ENCODE peak calls at places on chromosome 15, in eight cellular contexts. T is endothelial cell, X is tibial artery, V is brain microvascular endothelial cell, L is fibroblast of the aortic adventitia, P is heart right ventricle, E is uterus, Q is foreskin fibroblast. R is an unnamed sample.

GRCh38 chr15:70264014-70264492 is 166.3 kb upstream of the TLE3 start:
- DNase-seq in T (no peak), X (no peak), V (no peak), L (peak), P (no peak), E (peak), Q (peak), R (no peak)

GRCh38 chr15:63593705-63594671 is 3.2 kb upstream of the FBXL22 start:
- DNase-seq in T (no peak), X (no peak), V (no peak), L (no peak), P (no peak), E (no peak), Q (peak), R (no peak)

GRCh38 chr15:72375846-72376581 is at the start of gene HEXA:
- DNase-seq in T (peak), X (peak), V (peak), L (peak), P (peak), E (peak), Q (peak), R (peak)

GRCh38 chr15:31598620-31599019 is 272.0 kb downstream of the KLF13 start:
- DNase-seq in T (no peak), X (no peak), V (no peak), L (no peak), P (no peak), E (no peak), Q (no peak), R (no peak)

GRCh38 chr15:71186971-71187960 is 72.0 kb downstream of the THSD4 start:
- DNase-seq in T (no peak), X (no peak), V (no peak), L (no peak), P (no peak), E (no peak), Q (no peak), R (no peak)

GRCh38 chr15:100763764-100764750 is 115.6 kb upstream of the ALDH1A3 start:
- DNase-seq in T (no peak), X (peak), V (peak), L (no peak), P (no peak), E (peak), Q (peak), R (no peak)

GRCh38 chr15:28264166-28264565 is 57.8 kb downstream of the HERC2 start:
- DNase-seq in T (no peak), X (no peak), V (no peak), L (no peak), P (no peak), E (no peak), Q (no peak), R (no peak)

GRCh38 chr15:62896969-62897486 is 145.5 kb upstream of the TPM1 start:
- DNase-seq in T (no peak), X (peak), V (peak), L (peak), P (peak), E (peak), Q (peak), R (no peak)

GRCh38 chr15:47750740-47751262 is 33.5 kb downstream of the SEMA6D start:
- DNase-seq in T (no peak), X (no peak), V (no peak), L (no peak), P (no peak), E (no peak), Q (no peak), R (no peak)

GRCh38 chr15:35206060-35206675 is 121.1 kb upstream of the NANOGP8 start:
- DNase-seq in T (peak), X (no peak), V (peak), L (peak), P (no peak), E (no peak), Q (peak), R (no peak)

GRCh38 chr15:71753346-71753745 is 57.0 kb upstream of the NR2E3 start:
- DNase-seq in T (no peak), X (no peak), V (peak), L (peak), P (no peak), E (no peak), Q (peak), R (no peak)

GRCh38 chr15:90716317-90716975 is 700 bp upstream of the BLM start:
- DNase-seq in T (no peak), X (no peak), V (no peak), L (peak), P (no peak), E (no peak), Q (peak), R (no peak)

GRCh38 chr15:31324739-31325431 is 1.8 kb upstream of the KLF13 start:
- DNase-seq in T (no peak), X (no peak), V (no peak), L (no peak), P (no peak), E (no peak), Q (no peak), R (no peak)

GRCh38 chr15:51782357-51782896 is 31.0 kb downstream of the TMOD2 start:
- DNase-seq in T (no peak), X (no peak), V (no peak), L (peak), P (no peak), E (no peak), Q (no peak), R (no peak)
- TF ChIP-seq CTCF in T (no peak), X (no peak), V (peak), L (peak), P (peak), E (no peak), Q (no peak), R (no peak)

GRCh38 chr15:80695911-80696651 is 971 bp downstream of the ABHD17C start:
- DNase-seq in T (no peak), X (peak), V (no peak), L (peak), P (peak), E (peak), Q (peak), R (peak)
- TF ChIP-seq CTCF in T (no peak), X (peak), V (peak), L (peak), P (peak), E (no peak), Q (peak), R (no peak)

DNA sequence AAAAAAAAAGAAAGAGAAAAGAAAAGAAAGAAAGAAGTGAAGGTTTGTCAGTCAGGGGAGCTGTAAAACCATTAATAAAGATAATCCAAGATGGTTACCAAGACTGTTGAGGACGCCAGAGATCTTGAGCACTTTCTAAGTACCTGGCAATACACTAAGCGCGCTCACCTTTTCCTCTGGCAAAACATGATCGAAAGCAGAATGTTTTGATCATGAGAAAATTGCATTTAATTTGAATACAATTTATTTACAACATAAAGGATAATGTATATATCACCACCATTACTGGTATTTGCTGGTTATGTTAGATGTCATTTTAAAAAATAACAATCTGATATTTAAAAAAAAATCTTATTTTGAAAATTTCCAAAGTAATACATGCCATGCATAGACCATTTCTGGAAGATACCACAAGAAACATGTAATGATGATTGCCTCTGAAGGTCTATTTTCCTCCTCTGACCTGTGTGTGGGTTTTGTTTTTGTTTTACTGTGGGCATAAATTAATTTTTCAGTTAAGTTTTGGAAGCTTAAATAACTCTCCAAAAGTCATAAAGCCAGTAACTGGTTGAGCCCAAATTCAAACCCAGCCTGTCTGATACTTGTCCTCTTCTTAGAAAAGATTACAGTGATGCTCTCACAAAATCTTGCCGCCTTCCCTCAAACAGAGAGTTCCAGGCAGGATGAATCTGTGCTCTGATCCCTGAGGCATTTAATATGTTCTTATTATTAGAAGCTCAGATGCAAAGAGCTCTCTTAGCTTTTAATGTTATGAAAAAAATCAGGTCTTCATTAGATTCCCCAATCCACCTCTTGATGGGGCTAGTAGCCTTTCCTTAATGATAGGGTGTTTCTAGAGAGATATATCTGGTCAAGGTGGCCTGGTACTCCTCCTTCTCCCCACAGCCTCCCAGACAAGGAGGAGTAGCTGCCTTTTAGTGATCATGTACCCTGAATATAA is 2.0 kb downstream of the B2M start:
- DNase-seq in T (no peak), X (no peak), V (no peak), L (peak), P (no peak), E (no peak), Q (peak), R (no peak)
- TF ChIP-seq CTCF in T (no peak), X (no peak), V (peak), L (peak), P (peak), E (no peak), Q (peak), R (no peak)

DNA sequence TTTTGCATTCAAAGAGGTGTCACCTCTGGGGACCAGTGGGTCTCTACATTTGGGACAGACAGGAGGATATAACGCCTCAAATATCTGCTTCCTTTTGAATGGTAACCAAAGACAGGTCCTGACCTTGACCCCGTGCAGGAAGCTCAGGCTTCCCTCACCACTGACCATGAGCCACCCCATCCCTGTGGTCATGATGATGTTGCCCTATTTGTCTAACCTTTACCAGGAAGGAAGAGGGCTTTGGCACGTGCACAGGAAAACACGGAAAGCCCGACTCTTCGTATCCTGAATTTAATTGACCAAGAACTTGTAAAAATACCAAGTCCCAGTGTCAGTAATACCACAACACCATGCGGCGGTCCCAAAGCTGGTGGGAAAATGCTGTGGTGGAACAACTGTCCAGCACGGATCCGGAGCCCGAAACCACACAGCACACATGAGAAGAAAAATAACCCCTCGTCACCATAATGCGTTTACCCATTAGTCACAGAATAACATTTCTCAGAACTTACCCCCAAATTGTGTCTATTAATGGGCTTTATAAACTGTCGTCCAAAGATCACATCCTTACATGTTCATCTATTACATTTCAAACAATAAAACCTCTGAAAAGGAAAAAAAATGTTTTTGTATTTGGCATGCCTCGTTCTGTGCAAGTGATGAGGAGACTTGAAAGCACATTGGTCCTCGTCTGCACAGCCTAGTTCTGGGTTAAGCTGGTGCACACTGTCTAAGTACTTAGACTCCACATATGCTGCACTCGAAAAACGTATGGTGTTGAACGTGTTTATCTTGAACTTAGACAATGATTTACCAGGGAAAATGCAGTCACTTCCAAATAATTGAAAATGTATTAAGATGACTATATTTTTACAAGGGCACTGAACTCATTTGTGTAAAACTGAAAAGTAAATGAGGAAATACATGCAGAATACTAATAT is 118.9 kb upstream of the IGF1R start:
- DNase-seq in T (no peak), X (no peak), V (no peak), L (no peak), P (no peak), E (no peak), Q (no peak), R (no peak)
- TF ChIP-seq CTCF in T (no peak), X (no peak), V (no peak), L (no peak), P (no peak), E (no peak), Q (no peak), R (no peak)